ENCODE peak calls at places on chromosomes 7 and 10, in nine cellular contexts. W is colonic mucosa, R is hepatocyte, F is spleen, D is gastrocnemius medialis, C is left ventricle myocardium inferior, Z is fibroblast of lung, S is suprapubic skin, K is PC-3. U is an unnamed sample.

GRCh38 chr10:5615263-5615820 is 51.1 kb downstream of the ASB13 start:
- DNase-seq in Z (no peak), K (peak; percentile 70), C (no peak), R (no peak), W (no peak), D (no peak), S (no peak), F (no peak), U (no peak)

GRCh38 chr10:14953452-14954000 is 370 bp downstream of the DCLRE1C start:
- DNase-seq in Z (peak; percentile 71), S (no peak), W (peak; percentile 48), D (peak; percentile 44), C (peak; percentile 50), R (peak; percentile 63), F (peak; percentile 94), K (peak; percentile 12), U (peak; percentile 45)

GRCh38 chr10:72008096-72008933 is 44.1 kb downstream of the CHST3 start:
- DNase-seq in S (no peak), Z (no peak), D (no peak), F (no peak), R (no peak), K (no peak), W (no peak), C (no peak), U (no peak)

GRCh38 chr10:94006591-94007550 is 13.1 kb downstream of the PLCE1 start:
- DNase-seq in S (no peak), D (no peak), R (peak; percentile 76), C (no peak), Z (peak; percentile 86), F (no peak), W (peak; percentile 80), K (peak; percentile 94), U (no peak)

GRCh38 chr7:93890041-93890463 is 501 bp downstream of the TFPI2 start:
- DNase-seq in F (peak; percentile 75), Z (peak; percentile 60), K (peak; percentile 58), C (no peak), D (no peak), W (no peak), R (peak; percentile 56), S (peak; percentile 63), U (no peak)

GRCh38 chr10:76297787-76298281 is 866.4 kb downstream of the LRMDA start:
- DNase-seq in D (no peak), K (no peak), S (no peak), C (no peak), W (no peak), R (peak; percentile 67), F (no peak), Z (no peak), U (no peak)

GRCh38 chr10:127996586-127996985 is 89.7 kb downstream of the PTPRE start:
- DNase-seq in W (no peak), D (peak; percentile 60), F (no peak), Z (peak; percentile 24), R (peak; percentile 23), S (no peak), C (peak; percentile 42), K (no peak), U (no peak)

GRCh38 chr10:124318811-124319210 is 99.9 kb downstream of the OAT start:
- DNase-seq in W (no peak), C (no peak), K (no peak), F (no peak), D (no peak), R (no peak), S (no peak), Z (no peak), U (no peak)

GRCh38 chr7:11026452-11027359 is 53.0 kb downstream of the PHF14 start:
- DNase-seq in Z (peak; percentile 1), K (no peak), C (no peak), D (no peak), R (no peak), F (no peak), S (no peak), W (no peak), U (no peak)

GRCh38 chr10:71765176-71765906 is 8.0 kb downstream of the VSIR start:
- DNase-seq in W (no peak), D (no peak), F (peak; percentile 77), C (peak; percentile 81), S (no peak), K (peak; percentile 13), R (no peak), Z (peak; percentile 21), U (no peak)

GRCh38 chr7:34260282-34260681 is 354.9 kb downstream of the BMPER start:
- DNase-seq in F (no peak), C (no peak), R (peak; percentile 12), K (peak; percentile 72), S (no peak), W (no peak), D (no peak), Z (peak; percentile 94), U (no peak)

GRCh38 chr7:40469481-40469880 is 334.7 kb downstream of the SUGCT start:
- DNase-seq in K (peak; percentile 17), C (no peak), S (no peak), Z (peak; percentile 28), F (no peak), D (no peak), W (no peak), R (peak; percentile 67), U (no peak)

GRCh38 chr10:74282853-74283205 is 131.8 kb downstream of the ADK start:
- DNase-seq in D (no peak), C (no peak), R (no peak), F (no peak), K (peak; percentile 99), S (no peak), W (no peak), Z (peak; percentile 49), U (no peak)

GRCh38 chr10:120553911-120554310 is 96.9 kb downstream of the PLPP4 start:
- DNase-seq in Z (no peak), D (no peak), W (no peak), R (no peak), K (no peak), F (no peak), C (no peak), S (no peak), U (no peak)

GRCh38 chr7:38908759-38909335 is at the start of gene VPS41:
- DNase-seq in F (peak; percentile 93), C (peak; percentile 61), Z (peak; percentile 72), D (peak; percentile 75), K (peak; percentile 77), S (peak; percentile 79), R (peak; percentile 85), W (peak; percentile 92), U (peak; percentile 84)

GRCh38 chr7:69801729-69802688 is 203.7 kb downstream of the AUTS2 start:
- DNase-seq in C (no peak), F (no peak), S (no peak), K (no peak), R (no peak), Z (no peak), W (no peak), D (no peak), U (no peak)

GRCh38 chr10:21031232-21031790 is 134.2 kb upstream of the NEBL start:
- DNase-seq in D (no peak), Z (no peak), K (no peak), W (no peak), F (no peak), R (peak; percentile 6), C (no peak), S (no peak), U (no peak)

GRCh38 chr10:111077715-111078504 is 1.1 kb downstream of the ADRA2A start:
- DNase-seq in S (no peak), K (no peak), W (peak; percentile 51), R (peak; percentile 12), Z (no peak), D (no peak), F (no peak), C (peak; percentile 30), U (no peak)

GRCh38 chr10:118290471-118290995 is 51.6 kb downstream of the FAM204A start:
- DNase-seq in Z (no peak), W (no peak), D (no peak), C (no peak), F (no peak), K (no peak), R (no peak), S (no peak), U (no peak)
- H3K27me3 ChIP-seq in Z (no peaks in the 10 kb centered on the region), W (no peaks in the 10 kb centered on the region), D (no peaks in the 10 kb centered on the region), C (peaks cover 34% of the 10 kb centered on the region), F (peaks cover 20% of the 10 kb centered on the region), K (peaks cover 6% of the 10 kb centered on the region), R (peaks cover 13% of the 10 kb centered on the region), S (peaks cover 2% of the 10 kb centered on the region), U (no peaks in the 10 kb centered on the region)

GRCh38 chr7:6706666-6707407 is at the start of gene ZNF12:
- DNase-seq in S (peak; percentile 98), R (peak; percentile 98), F (peak; percentile 98), D (peak; percentile 96), Z (peak; percentile 95), K (peak; percentile 93), C (peak; percentile 97), W (peak; percentile 98), U (peak; percentile 91)
- TF ChIP-seq CTCF in S (no peak), R (no peak), F (no peak), D (no peak), Z (no peak), K (no peak), C (no peak), W (no peak), U (peak; percentile 52)

DNA sequence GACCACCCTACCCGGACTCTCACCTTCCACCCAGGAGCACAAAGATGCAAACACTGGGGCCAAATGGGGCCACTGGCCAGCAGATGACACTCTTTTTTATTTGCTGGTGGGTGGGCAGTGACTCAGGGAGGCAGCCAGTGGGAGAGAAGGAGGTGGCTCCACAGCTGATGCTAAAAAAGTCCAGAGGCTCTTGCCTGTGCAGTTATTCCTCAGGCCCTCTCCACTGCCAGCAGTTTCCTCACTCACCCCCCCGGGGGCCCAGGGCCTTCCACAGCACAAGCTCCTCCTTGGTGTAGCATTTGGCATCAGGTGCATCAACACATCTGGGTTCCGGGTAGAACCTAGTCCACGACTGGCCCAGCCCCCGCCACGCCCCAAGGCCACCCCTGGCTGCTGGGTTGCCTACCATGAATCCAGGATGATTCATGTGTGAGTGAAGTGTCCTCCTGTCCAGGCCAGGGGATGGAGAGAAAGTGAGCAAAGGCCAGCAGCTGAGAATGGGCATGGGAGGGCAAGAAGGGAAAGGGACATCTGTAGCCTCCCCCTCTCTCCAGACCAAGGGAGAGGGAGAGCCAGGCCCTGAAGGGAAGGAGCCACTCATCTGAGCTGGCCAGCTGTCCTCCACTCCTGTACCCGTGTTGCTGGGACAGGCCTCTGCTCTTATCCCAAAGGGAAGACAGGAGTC is 1.7 kb upstream of the KCNH2 start:
- DNase-seq in K (no peak), Z (no peak), D (no peak), S (no peak), R (no peak), F (no peak), C (no peak), W (no peak), U (no peak)
- H3K27me3 ChIP-seq in K (peaks cover 33% of the 10 kb centered on the region), Z (peaks cover 47% of the 10 kb centered on the region), D (peaks cover 50% of the 10 kb centered on the region), S (peaks cover 79% of the 10 kb centered on the region), R (peaks cover 31% of the 10 kb centered on the region), F (peaks cover 80% of the 10 kb centered on the region), C (peaks cover 76% of the 10 kb centered on the region), W (peaks cover 21% of the 10 kb centered on the region), U (no peaks in the 10 kb centered on the region)

GRCh38 chr7:156578578-156578940 is 62.0 kb upstream of the RNF32 start:
- DNase-seq in S (no peak), W (no peak), C (no peak), D (no peak), R (no peak), Z (no peak), K (no peak), F (no peak), U (no peak)
- TF ChIP-seq CTCF in S (no peak), W (no peak), C (no peak), D (no peak), R (no peak), Z (no peak), K (no peak), F (no peak), U (no peak)

GRCh38 chr7:155802291-155802690 is 10.0 kb downstream of the SHH start:
- DNase-seq in R (no peak), K (no peak), F (no peak), S (no peak), C (no peak), D (no peak), Z (no peak), W (no peak), U (no peak)
- H3K27me3 ChIP-seq in R (peaks cover 40% of the 10 kb centered on the region), K (no peaks in the 10 kb centered on the region), F (peaks cover 97% of the 10 kb centered on the region), S (peaks cover 92% of the 10 kb centered on the region), C (peaks cover 100% of the 10 kb centered on the region), D (peaks cover 63% of the 10 kb centered on the region), Z (peaks cover 28% of the 10 kb centered on the region), W (peaks cover 28% of the 10 kb centered on the region), U (peaks cover 4% of the 10 kb centered on the region)